ENCODE peak calls at places on chromosome 11, in seven cellular contexts. R is 8988T; C is SHP77; H is omental fat pad; S is NCI-H1092 treated with DMSO at 0.1 percent for 48 hours; U is amniotic stem cell; N is stimulated activated CD4-positive, alpha-beta T cell treated with anti-CD3 and anti-CD28 coated beads, Interleukin-12 subunit alpha, Interleukin-12 subunit beta, amount 100 ng/mL, for 24 hours. I is an unnamed sample.

GRCh38 chr11:26229270-26229669 is 102.7 kb upstream of the ANO3 start:
- DNase-seq in R (no peak), C (no peak), H (no peak), S (no peak), U (no peak), N (no peak), I (peak; percentile 3)

GRCh38 chr11:122843281-122844150 is 5.2 kb downstream of the CRTAM start:
- DNase-seq in R (no peak), C (no peak), H (no peak), S (no peak), U (no peak), N (no peak), I (no peak)

GRCh38 chr11:113555071-113555739 is 80.0 kb upstream of the DRD2 start:
- DNase-seq in R (no peak), C (no peak), H (no peak), S (no peak), U (no peak), N (no peak), I (no peak)

GRCh38 chr11:73532310-73532709 is 65.6 kb downstream of the FAM168A start:
- DNase-seq in R (no peak), C (no peak), H (no peak), S (no peak), U (no peak), N (no peak), I (no peak)

GRCh38 chr11:23947883-23948282 is 549.0 kb upstream of the LUZP2 start:
- DNase-seq in R (no peak), C (no peak), H (no peak), S (no peak), U (no peak), N (no peak), I (no peak)

GRCh38 chr11:114197799-114198500 is 98.2 kb upstream of the NNMT start:
- DNase-seq in R (no peak), C (no peak), H (no peak), S (peak; percentile 68), U (no peak), N (no peak), I (no peak)

GRCh38 chr11:93541884-93542752 is 1.1 kb downstream of the SMCO4 start:
- DNase-seq in R (peak; percentile 78), C (peak; percentile 52), H (no peak), S (peak; percentile 80), U (peak; percentile 7), N (no peak), I (peak; percentile 1)

GRCh38 chr11:12516387-12517110 is 139.2 kb downstream of the PARVA start:
- DNase-seq in R (no peak), C (no peak), H (no peak), S (no peak), U (no peak), N (no peak), I (no peak)

GRCh38 chr11:122441702-122442092 is 213.8 kb upstream of the UBASH3B start:
- DNase-seq in R (no peak), C (no peak), H (no peak), S (peak; percentile 83), U (no peak), N (no peak), I (no peak)

GRCh38 chr11:475941-476340 is 25.9 kb downstream of the PTDSS2 start:
- DNase-seq in R (no peak), C (no peak), H (no peak), S (no peak), U (no peak), N (no peak), I (no peak)

GRCh38 chr11:24312464-24313238 is 184.2 kb upstream of the LUZP2 start:
- DNase-seq in R (no peak), C (no peak), H (no peak), S (no peak), U (no peak), N (no peak), I (peak; percentile 91)

GRCh38 chr11:75100314-75100713 is 3.6 kb upstream of the OR2AT4 start:
- DNase-seq in R (no peak), C (peak; percentile 28), H (no peak), S (no peak), U (no peak), N (peak; percentile 9), I (peak; percentile 69)

GRCh38 chr11:128497057-128497957 is 90.1 kb downstream of the ETS1 start:
- DNase-seq in R (no peak), C (peak; percentile 68), H (no peak), S (peak; percentile 93), U (peak; percentile 89), N (no peak), I (peak; percentile 88)

GRCh38 chr11:120305286-120305685 is 19.8 kb upstream of the TLCD5 start:
- DNase-seq in R (no peak), C (no peak), H (no peak), S (no peak), U (no peak), N (no peak), I (no peak)

GRCh38 chr11:11535611-11536010 is 86.2 kb downstream of the GALNT18 start:
- DNase-seq in R (no peak), C (peak; percentile 39), H (no peak), S (peak; percentile 32), U (no peak), N (no peak), I (no peak)

GRCh38 chr11:73149105-73149504 is 7.0 kb upstream of the FCHSD2 start:
- DNase-seq in R (no peak), C (no peak), H (no peak), S (no peak), U (no peak), N (no peak), I (no peak)

GRCh38 chr11:75159081-75159953 is 8.4 kb downstream of the SLCO2B1 start:
- DNase-seq in R (no peak), C (no peak), H (no peak), S (no peak), U (no peak), N (no peak), I (no peak)

GRCh38 chr11:133306019-133306418 is 226.3 kb downstream of the OPCML start:
- DNase-seq in R (no peak), C (no peak), H (no peak), S (no peak), U (no peak), N (no peak), I (no peak)

GRCh38 chr11:118641463-118642019 is 34.1 kb downstream of the PHLDB1 start:
- DNase-seq in R (no peak), C (peak; percentile 84), H (no peak), S (peak; percentile 78), U (no peak), N (no peak), I (no peak)

GRCh38 chr11:2804701-2805387 is 80.7 kb downstream of the CDKN1C start:
- DNase-seq in R (no peak), C (no peak), H (peak; percentile 18), S (no peak), U (no peak), N (no peak), I (no peak)

GRCh38 chr11:2448661-2449547 is 4.1 kb downstream of the KCNQ1 start:
- DNase-seq in R (no peak), C (no peak), H (no peak), S (no peak), U (no peak), N (no peak), I (no peak)

GRCh38 chr11:46299425-46300067 is 22.1 kb downstream of the CREB3L1 start:
- DNase-seq in R (no peak), C (no peak), H (no peak), S (no peak), U (no peak), N (no peak), I (no peak)

GRCh38 chr11:71372693-71373657 is 75.2 kb downstream of the DHCR7 start:
- DNase-seq in R (no peak), C (no peak), H (no peak), S (peak; percentile 35), U (no peak), N (no peak), I (no peak)

GRCh38 chr11:46047520-46047919 is 73.7 kb downstream of the PHF21A start:
- DNase-seq in R (no peak), C (no peak), H (no peak), S (no peak), U (no peak), N (no peak), I (no peak)

GRCh38 chr11:86241956-86242525 is 2.5 kb upstream of the EED start:
- DNase-seq in R (no peak), C (no peak), H (no peak), S (no peak), U (no peak), N (no peak), I (no peak)

GRCh38 chr11:1776331-1776851 is 12.7 kb upstream of the CTSD start:
- DNase-seq in R (no peak), C (no peak), H (no peak), S (no peak), U (no peak), N (no peak), I (no peak)

GRCh38 chr11:65579291-65579690 is 3.4 kb downstream of the EHBP1L1 start:
- DNase-seq in R (no peak), C (no peak), H (no peak), S (no peak), U (no peak), N (no peak), I (no peak)

GRCh38 chr11:16280256-16280682 is 76.1 kb downstream of the SOX6 start:
- DNase-seq in R (no peak), C (peak; percentile 52), H (no peak), S (peak; percentile 72), U (no peak), N (no peak), I (peak; percentile 26)

GRCh38 chr11:118878187-118878586 is 5.5 kb upstream of the CXCR5 start:
- DNase-seq in R (no peak), C (no peak), H (no peak), S (no peak), U (no peak), N (no peak), I (no peak)

GRCh38 chr11:67062526-67063373 is 6.1 kb downstream of the RHOD start:
- DNase-seq in R (peak; percentile 79), C (no peak), H (no peak), S (no peak), U (no peak), N (no peak), I (peak; percentile 76)